ENCODE peak calls at places on chromosome 7, in eight cellular contexts. One of them, this sample, is unnamed.
A peak's percentile ranks its signal among the peaks of the same experiment; 100 is the strongest.

GRCh38 chr7:75658369-75658768 is 80.4 kb downstream of the HIP1 start:
- DNase-seq in GM12878: no peak
- DNase-seq in PC-9: no peak
- DNase-seq in GM23248: no peak
- DNase-seq in mammary epithelial cell: no peak
- DNase-seq in CD8-positive, alpha-beta T cell: no peak
- DNase-seq in endodermal cell: no peak
- DNase-seq in GM06990: no peak
- DNase-seq in this sample: no peak

GRCh38 chr7:39073432-39073831 is 95.7 kb downstream of the POU6F2 start:
- DNase-seq in mammary epithelial cell: no peak
- DNase-seq in GM12878: no peak
- DNase-seq in GM06990: no peak
- DNase-seq in GM23248: peak; percentile 5
- DNase-seq in endodermal cell: peak; percentile 69
- DNase-seq in CD8-positive, alpha-beta T cell: no peak
- DNase-seq in PC-9: peak; percentile 12
- DNase-seq in this sample: no peak

GRCh38 chr7:45647967-45648670 is 74.0 kb downstream of the ADCY1 start:
- DNase-seq in PC-9: no peak
- DNase-seq in mammary epithelial cell: no peak
- DNase-seq in CD8-positive, alpha-beta T cell: no peak
- DNase-seq in GM12878: no peak
- DNase-seq in GM06990: no peak
- DNase-seq in GM23248: no peak
- DNase-seq in endodermal cell: peak; percentile 21
- DNase-seq in this sample: no peak

GRCh38 chr7:130290745-130291144 is 2.2 kb upstream of the CPA4 start:
- DNase-seq in GM23248: peak; percentile 61
- DNase-seq in GM06990: no peak
- DNase-seq in endodermal cell: no peak
- DNase-seq in GM12878: no peak
- DNase-seq in mammary epithelial cell: peak; percentile 92
- DNase-seq in PC-9: peak; percentile 71
- DNase-seq in CD8-positive, alpha-beta T cell: no peak
- DNase-seq in this sample: no peak

GRCh38 chr7:130903358-130903974 is 169.5 kb upstream of the KLF14 start:
- DNase-seq in mammary epithelial cell: peak; percentile 90
- DNase-seq in endodermal cell: no peak
- DNase-seq in PC-9: peak; percentile 79
- DNase-seq in GM06990: no peak
- DNase-seq in CD8-positive, alpha-beta T cell: no peak
- DNase-seq in GM12878: no peak
- DNase-seq in GM23248: peak; percentile 96
- DNase-seq in this sample: no peak

GRCh38 chr7:106521541-106521940 is 139.4 kb downstream of the CCDC71L start:
- DNase-seq in endodermal cell: no peak
- DNase-seq in GM06990: no peak
- DNase-seq in CD8-positive, alpha-beta T cell: no peak
- DNase-seq in PC-9: no peak
- DNase-seq in GM12878: no peak
- DNase-seq in GM23248: no peak
- DNase-seq in mammary epithelial cell: no peak
- DNase-seq in this sample: no peak

GRCh38 chr7:28904539-28905143 is 53.5 kb downstream of the TRIL start:
- DNase-seq in PC-9: no peak
- DNase-seq in mammary epithelial cell: no peak
- DNase-seq in GM06990: no peak
- DNase-seq in GM23248: peak; percentile 53
- DNase-seq in CD8-positive, alpha-beta T cell: no peak
- DNase-seq in endodermal cell: no peak
- DNase-seq in GM12878: no peak
- DNase-seq in this sample: no peak

GRCh38 chr7:129784783-129785456 is 167.8 kb downstream of the UBE2H start:
- DNase-seq in GM23248: no peak
- DNase-seq in GM12878: peak; percentile 15
- DNase-seq in PC-9: peak; percentile 12
- DNase-seq in mammary epithelial cell: no peak
- DNase-seq in endodermal cell: peak; percentile 63
- DNase-seq in CD8-positive, alpha-beta T cell: no peak
- DNase-seq in GM06990: peak; percentile 51
- DNase-seq in this sample: no peak

GRCh38 chr7:28766359-28766758 is 191.8 kb downstream of the TRIL start:
- DNase-seq in GM12878: no peak
- DNase-seq in CD8-positive, alpha-beta T cell: no peak
- DNase-seq in mammary epithelial cell: no peak
- DNase-seq in GM06990: no peak
- DNase-seq in GM23248: no peak
- DNase-seq in PC-9: no peak
- DNase-seq in endodermal cell: no peak
- DNase-seq in this sample: no peak

GRCh38 chr7:101586971-101587370 is 42.1 kb downstream of the MYL10 start:
- DNase-seq in CD8-positive, alpha-beta T cell: no peak
- DNase-seq in GM23248: no peak
- DNase-seq in mammary epithelial cell: no peak
- DNase-seq in GM12878: no peak
- DNase-seq in GM06990: no peak
- DNase-seq in PC-9: no peak
- DNase-seq in endodermal cell: no peak
- DNase-seq in this sample: no peak

GRCh38 chr7:155766386-155766785 is 45.9 kb downstream of the SHH start:
- DNase-seq in GM06990: no peak
- DNase-seq in GM23248: no peak
- DNase-seq in endodermal cell: no peak
- DNase-seq in mammary epithelial cell: no peak
- DNase-seq in CD8-positive, alpha-beta T cell: no peak
- DNase-seq in GM12878: no peak
- DNase-seq in PC-9: no peak
- DNase-seq in this sample: no peak

GRCh38 chr7:96397936-96398596 is 76.2 kb upstream of the SLC25A13 start:
- DNase-seq in mammary epithelial cell: peak; percentile 19
- DNase-seq in CD8-positive, alpha-beta T cell: no peak
- DNase-seq in endodermal cell: peak; percentile 55
- DNase-seq in PC-9: no peak
- DNase-seq in GM12878: no peak
- DNase-seq in GM06990: no peak
- DNase-seq in GM23248: peak; percentile 25
- DNase-seq in this sample: no peak

GRCh38 chr7:18808026-18808425 is 309.4 kb downstream of the TWIST1 start:
- DNase-seq in GM23248: no peak
- DNase-seq in PC-9: no peak
- DNase-seq in endodermal cell: no peak
- DNase-seq in GM06990: no peak
- DNase-seq in mammary epithelial cell: no peak
- DNase-seq in GM12878: no peak
- DNase-seq in CD8-positive, alpha-beta T cell: no peak
- DNase-seq in this sample: no peak

GRCh38 chr7:120190566-120190965 is 82.4 kb upstream of the KCND2 start:
- DNase-seq in GM23248: no peak
- DNase-seq in GM12878: no peak
- DNase-seq in PC-9: no peak
- DNase-seq in CD8-positive, alpha-beta T cell: no peak
- DNase-seq in GM06990: no peak
- DNase-seq in endodermal cell: peak; percentile 65
- DNase-seq in mammary epithelial cell: no peak
- DNase-seq in this sample: peak; percentile 11

GRCh38 chr7:155283565-155284194 is 14.0 kb upstream of the INSIG1 start:
- DNase-seq in endodermal cell: no peak
- DNase-seq in mammary epithelial cell: no peak
- DNase-seq in PC-9: no peak
- DNase-seq in GM12878: peak; percentile 38
- DNase-seq in GM06990: no peak
- DNase-seq in GM23248: no peak
- DNase-seq in CD8-positive, alpha-beta T cell: no peak
- DNase-seq in this sample: no peak

GRCh38 chr7:137818036-137818435 is 28.7 kb downstream of the DGKI start:
- DNase-seq in GM23248: peak; percentile 42
- DNase-seq in CD8-positive, alpha-beta T cell: no peak
- DNase-seq in endodermal cell: no peak
- DNase-seq in GM06990: no peak
- DNase-seq in mammary epithelial cell: no peak
- DNase-seq in GM12878: no peak
- DNase-seq in PC-9: no peak
- DNase-seq in this sample: no peak

GRCh38 chr7:101114492-101114891 is 12.4 kb upstream of the SERPINE1 start:
- DNase-seq in GM12878: no peak
- DNase-seq in GM06990: no peak
- DNase-seq in GM23248: peak; percentile 78
- DNase-seq in CD8-positive, alpha-beta T cell: no peak
- DNase-seq in mammary epithelial cell: no peak
- DNase-seq in PC-9: no peak
- DNase-seq in endodermal cell: no peak
- DNase-seq in this sample: no peak

GRCh38 chr7:91722831-91723230 is 157.7 kb downstream of the MTERF1 start:
- DNase-seq in GM12878: no peak
- DNase-seq in CD8-positive, alpha-beta T cell: no peak
- DNase-seq in PC-9: no peak
- DNase-seq in endodermal cell: no peak
- DNase-seq in mammary epithelial cell: peak; percentile 45
- DNase-seq in GM06990: no peak
- DNase-seq in GM23248: no peak
- DNase-seq in this sample: no peak

GRCh38 chr7:140506788-140507464 is 27.6 kb upstream of the MKRN1 start:
- DNase-seq in mammary epithelial cell: peak; percentile 53
- DNase-seq in GM23248: peak; percentile 71
- DNase-seq in CD8-positive, alpha-beta T cell: no peak
- DNase-seq in GM06990: no peak
- DNase-seq in endodermal cell: peak; percentile 84
- DNase-seq in GM12878: no peak
- DNase-seq in PC-9: no peak
- DNase-seq in this sample: no peak

GRCh38 chr7:39353615-39354376 is 212.4 kb upstream of the YAE1 start:
- DNase-seq in CD8-positive, alpha-beta T cell: no peak
- DNase-seq in mammary epithelial cell: no peak
- DNase-seq in GM12878: no peak
- DNase-seq in GM23248: peak; percentile 72
- DNase-seq in endodermal cell: peak; percentile 90
- DNase-seq in PC-9: no peak
- DNase-seq in GM06990: no peak
- DNase-seq in this sample: no peak

GRCh38 chr7:153027210-153027609 is 267.7 kb downstream of the ACTR3B start:
- DNase-seq in endodermal cell: no peak
- DNase-seq in mammary epithelial cell: no peak
- DNase-seq in GM23248: no peak
- DNase-seq in CD8-positive, alpha-beta T cell: no peak
- DNase-seq in GM06990: no peak
- DNase-seq in PC-9: no peak
- DNase-seq in GM12878: no peak
- DNase-seq in this sample: no peak

DNA sequence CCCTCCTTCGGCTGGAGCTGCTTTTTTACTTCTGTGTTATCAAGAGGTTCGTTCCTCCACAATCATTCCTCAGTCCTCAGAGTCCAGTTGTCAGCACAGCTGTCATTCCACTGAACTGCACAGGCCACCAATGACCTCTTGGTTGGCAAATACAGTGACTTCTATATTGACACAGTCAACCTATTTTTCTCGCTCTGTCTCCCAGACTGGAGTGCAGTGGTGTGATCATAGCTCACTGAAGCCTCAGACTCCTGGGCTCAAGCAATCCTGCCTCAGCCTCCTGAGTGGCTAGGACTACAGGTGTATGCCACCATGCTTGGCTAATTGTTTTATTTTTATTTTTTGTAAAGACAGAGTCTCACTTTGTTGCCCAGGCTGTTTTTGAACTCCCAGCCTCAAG is 27.7 kb downstream of the CRCP start:
- DNase-seq in PC-9: no peak
- DNase-seq in GM23248: no peak
- DNase-seq in CD8-positive, alpha-beta T cell: no peak
- DNase-seq in endodermal cell: no peak
- DNase-seq in mammary epithelial cell: no peak
- DNase-seq in GM12878: no peak
- DNase-seq in GM06990: no peak
- DNase-seq in this sample: no peak
- H3K36me3 ChIP-seq in PC-9: peaks cover 18% of the 10 kb centered on the region
- H3K36me3 ChIP-seq in GM23248: peaks cover 10% of the 10 kb centered on the region
- H3K36me3 ChIP-seq in CD8-positive, alpha-beta T cell: peaks cover 38% of the 10 kb centered on the region
- H3K36me3 ChIP-seq in endodermal cell: peaks cover 77% of the 10 kb centered on the region
- H3K36me3 ChIP-seq in mammary epithelial cell: peaks cover 17% of the 10 kb centered on the region
- H3K36me3 ChIP-seq in GM12878: peaks cover 13% of the 10 kb centered on the region
- H3K36me3 ChIP-seq in GM06990: peaks cover 11% of the 10 kb centered on the region
- H3K36me3 ChIP-seq in this sample: peaks cover 7% of the 10 kb centered on the region

GRCh38 chr7:36416251-36416650 is 26.6 kb downstream of the ANLN start:
- DNase-seq in endodermal cell: no peak
- DNase-seq in GM23248: no peak
- DNase-seq in CD8-positive, alpha-beta T cell: no peak
- DNase-seq in GM12878: no peak
- DNase-seq in mammary epithelial cell: no peak
- DNase-seq in GM06990: no peak
- DNase-seq in PC-9: no peak
- DNase-seq in this sample: no peak
- H3K36me3 ChIP-seq in endodermal cell: peaks cover 82% of the 10 kb centered on the region
- H3K36me3 ChIP-seq in GM23248: no peaks in the 10 kb centered on the region
- H3K36me3 ChIP-seq in CD8-positive, alpha-beta T cell: no peaks in the 10 kb centered on the region
- H3K36me3 ChIP-seq in GM12878: peaks cover 8% of the 10 kb centered on the region
- H3K36me3 ChIP-seq in mammary epithelial cell: peaks cover 43% of the 10 kb centered on the region
- H3K36me3 ChIP-seq in GM06990: peaks cover 3% of the 10 kb centered on the region
- H3K36me3 ChIP-seq in PC-9: peaks cover 63% of the 10 kb centered on the region
- H3K36me3 ChIP-seq in this sample: peaks cover 10% of the 10 kb centered on the region

GRCh38 chr7:55055479-55055878 is 36.7 kb downstream of the EGFR start:
- DNase-seq in GM23248: peak; percentile 91
- DNase-seq in GM12878: no peak
- DNase-seq in CD8-positive, alpha-beta T cell: no peak
- DNase-seq in mammary epithelial cell: peak; percentile 74
- DNase-seq in endodermal cell: no peak
- DNase-seq in GM06990: no peak
- DNase-seq in PC-9: no peak
- DNase-seq in this sample: no peak
- H3K36me3 ChIP-seq in GM23248: no peaks in the 10 kb centered on the region
- H3K36me3 ChIP-seq in GM12878: no peaks in the 10 kb centered on the region
- H3K36me3 ChIP-seq in CD8-positive, alpha-beta T cell: no peaks in the 10 kb centered on the region
- H3K36me3 ChIP-seq in mammary epithelial cell: peaks cover 11% of the 10 kb centered on the region
- H3K36me3 ChIP-seq in endodermal cell: no peaks in the 10 kb centered on the region
- H3K36me3 ChIP-seq in GM06990: no peaks in the 10 kb centered on the region
- H3K36me3 ChIP-seq in PC-9: peaks cover 64% of the 10 kb centered on the region
- H3K36me3 ChIP-seq in this sample: no peaks in the 10 kb centered on the region

GRCh38 chr7:99002146-99002826 is 124.0 kb downstream of the TRRAP start:
- DNase-seq in GM23248: no peak
- DNase-seq in PC-9: no peak
- DNase-seq in endodermal cell: no peak
- DNase-seq in GM06990: no peak
- DNase-seq in GM12878: no peak
- DNase-seq in CD8-positive, alpha-beta T cell: peak; percentile 34
- DNase-seq in mammary epithelial cell: no peak
- DNase-seq in this sample: no peak

GRCh38 chr7:99002827-99003212 is 124.5 kb downstream of the TRRAP start:
- DNase-seq in CD8-positive, alpha-beta T cell: peak; percentile 34
- DNase-seq in endodermal cell: peak; percentile 35
- DNase-seq in GM12878: no peak
- DNase-seq in GM06990: no peak
- DNase-seq in PC-9: no peak
- DNase-seq in mammary epithelial cell: no peak
- DNase-seq in GM23248: no peak
- DNase-seq in this sample: no peak

GRCh38 chr7:99000904-99001442 is 122.6 kb downstream of the TRRAP start:
- DNase-seq in GM12878: no peak
- DNase-seq in PC-9: no peak
- DNase-seq in CD8-positive, alpha-beta T cell: peak; percentile 48
- DNase-seq in endodermal cell: peak; percentile 31
- DNase-seq in GM23248: no peak
- DNase-seq in mammary epithelial cell: no peak
- DNase-seq in GM06990: no peak
- DNase-seq in this sample: no peak

GRCh38 chr7:99000196-99000903 is 122.0 kb downstream of the TRRAP start:
- DNase-seq in GM12878: no peak
- DNase-seq in GM23248: no peak
- DNase-seq in mammary epithelial cell: no peak
- DNase-seq in CD8-positive, alpha-beta T cell: peak; percentile 40
- DNase-seq in PC-9: no peak
- DNase-seq in endodermal cell: peak; percentile 35
- DNase-seq in GM06990: no peak
- DNase-seq in this sample: no peak

GRCh38 chr7:99001482-99002145 is 123.3 kb downstream of the TRRAP start:
- DNase-seq in CD8-positive, alpha-beta T cell: peak; percentile 45
- DNase-seq in GM06990: no peak
- DNase-seq in PC-9: no peak
- DNase-seq in GM12878: no peak
- DNase-seq in GM23248: no peak
- DNase-seq in mammary epithelial cell: no peak
- DNase-seq in endodermal cell: no peak
- DNase-seq in this sample: no peak
- H3K36me3 ChIP-seq in CD8-positive, alpha-beta T cell: peaks cover 42% of the 10 kb centered on the region
- H3K36me3 ChIP-seq in GM06990: peaks cover 26% of the 10 kb centered on the region
- H3K36me3 ChIP-seq in PC-9: peaks cover 18% of the 10 kb centered on the region
- H3K36me3 ChIP-seq in GM12878: peaks cover 18% of the 10 kb centered on the region
- H3K36me3 ChIP-seq in GM23248: peaks cover 20% of the 10 kb centered on the region
- H3K36me3 ChIP-seq in mammary epithelial cell: peaks cover 20% of the 10 kb centered on the region
- H3K36me3 ChIP-seq in endodermal cell: peaks cover 79% of the 10 kb centered on the region
- H3K36me3 ChIP-seq in this sample: peaks cover 30% of the 10 kb centered on the region

This sample was measured in iPS DF 6.9.